ENCODE peak calls at places on chromosomes 5 and 9, in six cellular contexts. H, Q, P, B, Y and L are unnamed samples.

GRCh38 chr5:20088361-20088760 is 100.4 kb upstream of the CDH18 start:
- DNase-seq in H (no peak), Q (no peak), P (no peak), B (no peak), Y (no peak), L (no peak)

GRCh38 chr5:173180331-173180730 is 36.0 kb downstream of the BNIP1 start:
- DNase-seq in H (no peak), Q (no peak), P (no peak), B (no peak), Y (no peak), L (no peak)

GRCh38 chr5:16759147-16759800 is 142.5 kb upstream of the RETREG1 start:
- DNase-seq in H (no peak), Q (no peak), P (no peak), B (no peak), Y (no peak), L (no peak)

GRCh38 chr9:98807811-98808195 is 333 bp downstream of the GALNT12 start:
- DNase-seq in H (no peak), Q (no peak), P (no peak), B (no peak), Y (no peak), L (no peak)

GRCh38 chr5:175344331-175345200 is 99.4 kb downstream of the DRD1 start:
- DNase-seq in H (peak; percentile 44), Q (no peak), P (peak; percentile 63), B (peak; percentile 71), Y (peak; percentile 75), L (no peak)

GRCh38 chr9:69379250-69379982 is 54.4 kb downstream of the ENTREP1 start:
- DNase-seq in H (no peak), Q (no peak), P (peak; percentile 79), B (no peak), Y (peak; percentile 34), L (peak; percentile 34)

GRCh38 chr9:13728917-13729811 is 449.7 kb upstream of the MPDZ start:
- DNase-seq in H (no peak), Q (no peak), P (peak; percentile 61), B (no peak), Y (no peak), L (peak; percentile 57)

GRCh38 chr9:79104951-79105350 is 466.8 kb upstream of the TLE4 start:
- DNase-seq in H (no peak), Q (no peak), P (no peak), B (no peak), Y (no peak), L (no peak)

GRCh38 chr5:44919560-44919959 is 110.8 kb downstream of the MRPS30 start:
- DNase-seq in H (no peak), Q (no peak), P (peak; percentile 53), B (no peak), Y (no peak), L (no peak)

GRCh38 chr9:134778156-134778555 is 102.5 kb upstream of the FCN2 start:
- DNase-seq in H (no peak), Q (no peak), P (no peak), B (no peak), Y (no peak), L (no peak)

GRCh38 chr5:18202147-18202546 is 567.9 kb downstream of the TAF11L14 start:
- DNase-seq in H (no peak), Q (no peak), P (no peak), B (no peak), Y (no peak), L (no peak)

GRCh38 chr9:8600914-8601680 is 801.5 kb upstream of the DMAC1 start:
- DNase-seq in H (no peak), Q (no peak), P (no peak), B (no peak), Y (no peak), L (no peak)

GRCh38 chr9:95025213-95026170 is 292.0 kb downstream of the FANCC start:
- DNase-seq in H (no peak), Q (peak; percentile 11), P (no peak), B (no peak), Y (peak; percentile 59), L (peak; percentile 83)

GRCh38 chr5:55344392-55344992 is 36.7 kb downstream of the MTREX start:
- DNase-seq in H (peak; percentile 70), Q (peak; percentile 53), P (peak; percentile 68), B (peak; percentile 36), Y (peak; percentile 59), L (no peak)

GRCh38 chr5:96633820-96634219 is 28.4 kb upstream of the CAST start:
- DNase-seq in H (no peak), Q (no peak), P (no peak), B (no peak), Y (no peak), L (no peak)

GRCh38 chr5:84274585-84275468 is 109.9 kb downstream of the EDIL3 start:
- DNase-seq in H (no peak), Q (peak; percentile 48), P (peak; percentile 60), B (peak; percentile 26), Y (no peak), L (no peak)

GRCh38 chr5:137498301-137498735 is 808 bp downstream of the SPOCK1 start:
- DNase-seq in H (no peak), Q (peak; percentile 50), P (peak; percentile 4), B (no peak), Y (no peak), L (no peak)

GRCh38 chr9:84300271-84300670 is 40.3 kb downstream of the SLC28A3 start:
- DNase-seq in H (no peak), Q (no peak), P (no peak), B (no peak), Y (peak; percentile 42), L (no peak)

GRCh38 chr9:86410281-86410680 is 56.1 kb upstream of the TUT7 start:
- DNase-seq in H (no peak), Q (no peak), P (no peak), B (no peak), Y (no peak), L (no peak)

GRCh38 chr9:89753472-89754055 is 148.8 kb downstream of the GADD45G start:
- DNase-seq in H (no peak), Q (no peak), P (no peak), B (no peak), Y (no peak), L (no peak)

GRCh38 chr9:21711504-21711903 is 90.9 kb upstream of the MTAP start:
- DNase-seq in H (no peak), Q (no peak), P (no peak), B (peak; percentile 80), Y (no peak), L (peak; percentile 79)

GRCh38 chr9:18820566-18821095 is 212.4 kb downstream of the SAXO1 start:
- DNase-seq in H (no peak), Q (no peak), P (no peak), B (no peak), Y (no peak), L (no peak)

GRCh38 chr9:128523199-128523925 is 18.8 kb downstream of the GLE1 start:
- DNase-seq in H (no peak), Q (no peak), P (no peak), B (no peak), Y (no peak), L (no peak)

GRCh38 chr5:32520995-32521394 is 64.4 kb upstream of the SUB1 start:
- DNase-seq in H (no peak), Q (no peak), P (peak; percentile 30), B (no peak), Y (no peak), L (no peak)

DNA sequence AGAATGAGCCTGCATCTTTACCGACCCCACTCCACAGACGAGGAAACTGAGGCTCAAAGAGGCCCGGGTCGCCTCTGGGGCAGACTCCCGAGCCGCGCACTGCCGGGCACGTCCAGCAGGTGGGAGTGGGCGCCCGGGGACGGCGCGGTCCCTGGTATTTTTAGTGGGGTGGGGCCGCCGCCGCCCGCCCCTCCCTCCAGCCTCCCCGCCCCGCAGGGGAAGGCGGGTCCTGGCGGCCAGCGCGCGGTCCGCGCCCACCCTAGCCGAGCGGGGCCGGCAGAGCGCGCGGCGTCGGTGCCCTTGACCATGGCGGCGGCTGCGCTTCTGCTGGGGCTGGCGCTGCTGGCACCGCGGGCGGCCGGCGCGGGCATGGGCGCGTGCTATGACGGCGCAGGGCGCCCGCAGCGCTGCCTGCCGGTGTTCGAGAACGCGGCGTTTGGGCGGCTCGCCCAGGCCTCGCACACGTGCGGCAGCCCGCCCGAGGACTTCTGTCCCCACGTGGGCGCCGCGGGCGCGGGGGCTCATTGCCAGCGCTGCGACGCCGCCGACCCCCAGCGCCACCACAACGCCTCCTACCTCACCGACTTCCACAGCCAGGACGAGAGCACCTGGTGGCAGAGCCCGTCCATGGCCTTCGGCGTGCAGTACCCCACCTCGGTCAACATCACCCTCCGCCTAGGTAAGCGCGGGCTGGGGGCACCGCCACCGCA is at the start of gene LAMC3:
- DNase-seq in H (no peak), Q (peak; percentile 70), P (peak; percentile 17), B (no peak), Y (no peak), L (no peak)
- TF ChIP-seq CTCF in H (no peak), Q (peak; percentile 28), P (peak; percentile 39), B (peak; percentile 30), Y (peak; percentile 52), L (peak; percentile 43)

GRCh38 chr5:66515209-66515608 is 81.0 kb upstream of the MAST4 start:
- DNase-seq in H (no peak), Q (no peak), P (no peak), B (no peak), Y (no peak), L (no peak)
- H3K4me3 ChIP-seq in H (no peak overlapping the region), Q (no peak overlapping the region), P (no peak overlapping the region), B (no peak overlapping the region), Y (no peak overlapping the region), L (no peak overlapping the region)

GRCh38 chr5:966345-966710 is 42.3 kb upstream of the NKD2 start:
- DNase-seq in H (peak; percentile 14), Q (no peak), P (no peak), B (no peak), Y (no peak), L (no peak)

GRCh38 chr5:965604-966344 is 42.8 kb upstream of the NKD2 start:
- DNase-seq in H (peak; percentile 13), Q (no peak), P (no peak), B (no peak), Y (no peak), L (no peak)

GRCh38 chr5:963310-963672 is 45.3 kb upstream of the NKD2 start:
- DNase-seq in H (no peak), Q (no peak), P (no peak), B (no peak), Y (no peak), L (no peak)

GRCh38 chr5:963673-964531 is 44.7 kb upstream of the NKD2 start:
- DNase-seq in H (no peak), Q (no peak), P (no peak), B (no peak), Y (no peak), L (peak; percentile 14)

GRCh38 chr5:964821-965220 is 43.8 kb upstream of the NKD2 start:
- DNase-seq in H (no peak), Q (no peak), P (no peak), B (no peak), Y (no peak), L (no peak)
- H3K27me3 ChIP-seq in H (no peaks in the 10 kb centered on the region), Q (no peaks in the 10 kb centered on the region), P (peaks cover 47% of the 10 kb centered on the region), B (peaks cover 49% of the 10 kb centered on the region), Y (no peaks in the 10 kb centered on the region), L (peaks cover 59% of the 10 kb centered on the region)

GRCh38 chr5:3265936-3266335 is 329.7 kb upstream of the IRX1 start:
- DNase-seq in H (no peak), Q (no peak), P (no peak), B (no peak), Y (no peak), L (no peak)

GRCh38 chr5:3265131-3265885 is 330.3 kb upstream of the IRX1 start:
- DNase-seq in H (no peak), Q (no peak), P (no peak), B (no peak), Y (no peak), L (no peak)

GRCh38 chr5:3268760-3269330 is 326.8 kb upstream of the IRX1 start:
- DNase-seq in H (no peak), Q (no peak), P (no peak), B (no peak), Y (no peak), L (no peak)

GRCh38 chr5:3269400-3270169 is 326.0 kb upstream of the IRX1 start:
- DNase-seq in H (no peak), Q (no peak), P (no peak), B (no peak), Y (no peak), L (no peak)

GRCh38 chr5:3266861-3267260 is 328.8 kb upstream of the IRX1 start:
- DNase-seq in H (no peak), Q (no peak), P (no peak), B (no peak), Y (no peak), L (no peak)
- TF ChIP-seq CTCF in H (no peak), Q (no peak), P (no peak), B (no peak), Y (no peak), L (no peak)